ENCODE peak calls at places on chromosome 1, in seven cellular contexts. One of them, this sample, is unnamed.

GRCh38 chr1:180623579-180624347 is 8.1 kb upstream of the XPR1 start:
- DNase-seq in astrocyte of the spinal cord: peak; percentile 32
- DNase-seq in kidney epithelial cell: no peak
- DNase-seq in esophagus squamous epithelium: no peak
- DNase-seq in psoas muscle: no peak
- DNase-seq in fibroblast of pulmonary artery: peak; percentile 59
- DNase-seq in GM12864: no peak
- DNase-seq in this sample: no peak

GRCh38 chr1:167861664-167862381 is 52.1 kb downstream of the ADCY10 start:
- DNase-seq in astrocyte of the spinal cord: no peak
- DNase-seq in kidney epithelial cell: no peak
- DNase-seq in esophagus squamous epithelium: no peak
- DNase-seq in psoas muscle: no peak
- DNase-seq in fibroblast of pulmonary artery: no peak
- DNase-seq in GM12864: no peak
- DNase-seq in this sample: no peak

GRCh38 chr1:183569141-183569540 is 21.1 kb downstream of the NCF2 start:
- DNase-seq in astrocyte of the spinal cord: peak; percentile 32
- DNase-seq in kidney epithelial cell: peak; percentile 60
- DNase-seq in esophagus squamous epithelium: no peak
- DNase-seq in psoas muscle: no peak
- DNase-seq in fibroblast of pulmonary artery: no peak
- DNase-seq in GM12864: no peak
- DNase-seq in this sample: peak; percentile 73

GRCh38 chr1:67861856-67862516 is 28.7 kb upstream of the GNG12 start:
- DNase-seq in astrocyte of the spinal cord: no peak
- DNase-seq in kidney epithelial cell: no peak
- DNase-seq in esophagus squamous epithelium: no peak
- DNase-seq in psoas muscle: no peak
- DNase-seq in fibroblast of pulmonary artery: no peak
- DNase-seq in GM12864: no peak
- DNase-seq in this sample: no peak

GRCh38 chr1:212040629-212041028 is 5.1 kb downstream of the DTL start:
- DNase-seq in astrocyte of the spinal cord: no peak
- DNase-seq in kidney epithelial cell: no peak
- DNase-seq in esophagus squamous epithelium: no peak
- DNase-seq in psoas muscle: no peak
- DNase-seq in fibroblast of pulmonary artery: no peak
- DNase-seq in GM12864: no peak
- DNase-seq in this sample: no peak

GRCh38 chr1:38392866-38393265 is 346.3 kb upstream of the POU3F1 start:
- DNase-seq in astrocyte of the spinal cord: no peak
- DNase-seq in kidney epithelial cell: no peak
- DNase-seq in esophagus squamous epithelium: no peak
- DNase-seq in psoas muscle: no peak
- DNase-seq in fibroblast of pulmonary artery: no peak
- DNase-seq in GM12864: no peak
- DNase-seq in this sample: no peak

GRCh38 chr1:55965981-55966461 is 613.3 kb downstream of the PLPP3 start:
- DNase-seq in astrocyte of the spinal cord: peak; percentile 78
- DNase-seq in kidney epithelial cell: peak; percentile 61
- DNase-seq in esophagus squamous epithelium: no peak
- DNase-seq in psoas muscle: no peak
- DNase-seq in fibroblast of pulmonary artery: no peak
- DNase-seq in GM12864: no peak
- DNase-seq in this sample: no peak

GRCh38 chr1:206937437-206937836 is 8.8 kb downstream of the PIGR start:
- DNase-seq in astrocyte of the spinal cord: no peak
- DNase-seq in kidney epithelial cell: no peak
- DNase-seq in esophagus squamous epithelium: no peak
- DNase-seq in psoas muscle: no peak
- DNase-seq in fibroblast of pulmonary artery: no peak
- DNase-seq in GM12864: no peak
- DNase-seq in this sample: no peak

GRCh38 chr1:12518956-12519707 is 98.9 kb downstream of the DHRS3 start:
- DNase-seq in astrocyte of the spinal cord: peak; percentile 78
- DNase-seq in kidney epithelial cell: peak; percentile 26
- DNase-seq in esophagus squamous epithelium: no peak
- DNase-seq in psoas muscle: peak; percentile 90
- DNase-seq in fibroblast of pulmonary artery: peak; percentile 55
- DNase-seq in GM12864: no peak
- DNase-seq in this sample: no peak

GRCh38 chr1:85366391-85366790 is 90.0 kb upstream of the BCL10 start:
- DNase-seq in astrocyte of the spinal cord: peak; percentile 84
- DNase-seq in kidney epithelial cell: no peak
- DNase-seq in esophagus squamous epithelium: no peak
- DNase-seq in psoas muscle: no peak
- DNase-seq in fibroblast of pulmonary artery: peak; percentile 90
- DNase-seq in GM12864: no peak
- DNase-seq in this sample: peak; percentile 4

GRCh38 chr1:33047839-33048305 is 11.2 kb upstream of the AK2 start:
- DNase-seq in astrocyte of the spinal cord: no peak
- DNase-seq in kidney epithelial cell: no peak
- DNase-seq in esophagus squamous epithelium: no peak
- DNase-seq in psoas muscle: no peak
- DNase-seq in fibroblast of pulmonary artery: peak; percentile 27
- DNase-seq in GM12864: no peak
- DNase-seq in this sample: peak; percentile 50

GRCh38 chr1:107378602-107379265 is 237.9 kb downstream of the NTNG1 start:
- DNase-seq in astrocyte of the spinal cord: no peak
- DNase-seq in kidney epithelial cell: peak; percentile 31
- DNase-seq in esophagus squamous epithelium: no peak
- DNase-seq in psoas muscle: no peak
- DNase-seq in fibroblast of pulmonary artery: no peak
- DNase-seq in GM12864: no peak
- DNase-seq in this sample: no peak

GRCh38 chr1:107532318-107532717 is 391.5 kb downstream of the NTNG1 start:
- DNase-seq in astrocyte of the spinal cord: no peak
- DNase-seq in kidney epithelial cell: no peak
- DNase-seq in esophagus squamous epithelium: no peak
- DNase-seq in psoas muscle: no peak
- DNase-seq in fibroblast of pulmonary artery: no peak
- DNase-seq in GM12864: no peak
- DNase-seq in this sample: no peak

GRCh38 chr1:45327644-45328515 is 1.2 kb downstream of the HPDL start:
- DNase-seq in astrocyte of the spinal cord: no peak
- DNase-seq in kidney epithelial cell: no peak
- DNase-seq in esophagus squamous epithelium: no peak
- DNase-seq in psoas muscle: no peak
- DNase-seq in fibroblast of pulmonary artery: no peak
- DNase-seq in GM12864: no peak
- DNase-seq in this sample: no peak

GRCh38 chr1:45322486-45323040 is 4.1 kb upstream of the HPDL start:
- DNase-seq in astrocyte of the spinal cord: no peak
- DNase-seq in kidney epithelial cell: no peak
- DNase-seq in esophagus squamous epithelium: no peak
- DNase-seq in psoas muscle: no peak
- DNase-seq in fibroblast of pulmonary artery: no peak
- DNase-seq in GM12864: no peak
- DNase-seq in this sample: no peak

GRCh38 chr1:45328680-45329079 is 2.0 kb downstream of the HPDL start:
- DNase-seq in astrocyte of the spinal cord: no peak
- DNase-seq in kidney epithelial cell: no peak
- DNase-seq in esophagus squamous epithelium: no peak
- DNase-seq in psoas muscle: no peak
- DNase-seq in fibroblast of pulmonary artery: no peak
- DNase-seq in GM12864: no peak
- DNase-seq in this sample: no peak

GRCh38 chr1:45326627-45327591 is at the start of gene HPDL:
- DNase-seq in astrocyte of the spinal cord: peak; percentile 42
- DNase-seq in kidney epithelial cell: no peak
- DNase-seq in esophagus squamous epithelium: no peak
- DNase-seq in psoas muscle: peak; percentile 82
- DNase-seq in fibroblast of pulmonary artery: peak; percentile 50
- DNase-seq in GM12864: peak; percentile 45
- DNase-seq in this sample: no peak

DNA sequence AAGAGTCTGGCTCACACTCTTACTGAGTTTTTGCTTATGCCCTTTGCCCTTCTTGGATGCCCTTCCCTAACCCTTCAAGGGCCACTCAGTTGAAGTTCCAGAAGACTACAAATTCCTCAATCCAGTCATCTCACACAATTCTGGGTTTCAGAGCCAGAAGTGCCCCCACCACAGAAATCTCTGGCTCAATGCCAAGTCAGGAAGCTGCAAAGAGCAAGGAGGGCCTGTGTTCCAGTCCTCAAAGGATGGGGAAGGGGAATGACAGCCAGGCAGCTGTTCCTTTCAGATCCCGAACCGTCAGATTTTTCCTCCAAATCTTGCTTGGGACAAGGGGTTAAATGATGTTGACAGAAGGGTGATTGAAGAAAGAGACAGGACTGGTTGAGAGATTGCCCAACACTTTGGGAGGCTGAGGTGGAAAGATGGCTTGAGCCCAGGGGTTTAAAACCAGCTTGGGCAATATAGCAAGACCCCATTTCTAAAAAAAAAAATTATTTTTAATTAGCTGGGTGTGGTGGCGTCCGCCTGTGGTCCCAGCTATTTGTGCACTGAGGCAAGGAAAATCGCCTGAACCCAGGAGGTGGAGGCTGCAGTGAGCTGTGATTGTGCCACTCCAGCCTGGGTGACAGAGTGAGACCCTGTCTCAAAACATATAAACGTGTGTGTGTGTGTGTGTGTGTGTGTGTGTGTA is 734 bp upstream of the HPDL start:
- DNase-seq in astrocyte of the spinal cord: no peak
- DNase-seq in kidney epithelial cell: no peak
- DNase-seq in esophagus squamous epithelium: no peak
- DNase-seq in psoas muscle: no peak
- DNase-seq in fibroblast of pulmonary artery: peak; percentile 17
- DNase-seq in GM12864: no peak
- DNase-seq in this sample: no peak
- H3K4me3 ChIP-seq in astrocyte of the spinal cord: peak overlapping the region; percentile 53
- H3K4me3 ChIP-seq in kidney epithelial cell: no peak overlapping the region
- H3K4me3 ChIP-seq in esophagus squamous epithelium: peak overlapping the region; percentile 60
- H3K4me3 ChIP-seq in psoas muscle: no peak overlapping the region
- H3K4me3 ChIP-seq in fibroblast of pulmonary artery: peak overlapping the region; percentile 54
- H3K4me3 ChIP-seq in GM12864: peak overlapping the region; percentile 78
- H3K4me3 ChIP-seq in this sample: no peak overlapping the region

GRCh38 chr1:39638965-39639332 is 494 bp downstream of the HEYL start:
- DNase-seq in astrocyte of the spinal cord: no peak
- DNase-seq in kidney epithelial cell: no peak
- DNase-seq in esophagus squamous epithelium: no peak
- DNase-seq in psoas muscle: no peak
- DNase-seq in fibroblast of pulmonary artery: no peak
- DNase-seq in GM12864: no peak
- DNase-seq in this sample: no peak
- H3K4me3 ChIP-seq in astrocyte of the spinal cord: no peak overlapping the region
- H3K4me3 ChIP-seq in kidney epithelial cell: peak overlapping the region; percentile 30
- H3K4me3 ChIP-seq in esophagus squamous epithelium: peak overlapping the region; percentile 30
- H3K4me3 ChIP-seq in psoas muscle: peak overlapping the region; percentile 70
- H3K4me3 ChIP-seq in fibroblast of pulmonary artery: peak overlapping the region; percentile 25
- H3K4me3 ChIP-seq in GM12864: peak overlapping the region; percentile 41
- H3K4me3 ChIP-seq in this sample: no peak overlapping the region

GRCh38 chr1:30449428-30450147 is 273.8 kb downstream of the MATN1 start:
- DNase-seq in astrocyte of the spinal cord: no peak
- DNase-seq in kidney epithelial cell: no peak
- DNase-seq in esophagus squamous epithelium: no peak
- DNase-seq in psoas muscle: no peak
- DNase-seq in fibroblast of pulmonary artery: no peak
- DNase-seq in GM12864: no peak
- DNase-seq in this sample: no peak
- H3K4me3 ChIP-seq in astrocyte of the spinal cord: no peak overlapping the region
- H3K4me3 ChIP-seq in kidney epithelial cell: no peak overlapping the region
- H3K4me3 ChIP-seq in esophagus squamous epithelium: no peak overlapping the region
- H3K4me3 ChIP-seq in psoas muscle: no peak overlapping the region
- H3K4me3 ChIP-seq in fibroblast of pulmonary artery: no peak overlapping the region
- H3K4me3 ChIP-seq in GM12864: no peak overlapping the region
- H3K4me3 ChIP-seq in this sample: no peak overlapping the region

GRCh38 chr1:205748398-205749093 is 1.4 kb downstream of the NUCKS1 start:
- DNase-seq in astrocyte of the spinal cord: peak; percentile 54
- DNase-seq in kidney epithelial cell: no peak
- DNase-seq in esophagus squamous epithelium: no peak
- DNase-seq in psoas muscle: no peak
- DNase-seq in fibroblast of pulmonary artery: peak; percentile 94
- DNase-seq in GM12864: peak; percentile 30
- DNase-seq in this sample: peak; percentile 52

GRCh38 chr1:205744403-205744802 is 5.6 kb downstream of the NUCKS1 start:
- DNase-seq in astrocyte of the spinal cord: no peak
- DNase-seq in kidney epithelial cell: no peak
- DNase-seq in esophagus squamous epithelium: no peak
- DNase-seq in psoas muscle: no peak
- DNase-seq in fibroblast of pulmonary artery: no peak
- DNase-seq in GM12864: no peak
- DNase-seq in this sample: no peak

GRCh38 chr1:205743977-205744376 is 6.0 kb downstream of the NUCKS1 start:
- DNase-seq in astrocyte of the spinal cord: no peak
- DNase-seq in kidney epithelial cell: no peak
- DNase-seq in esophagus squamous epithelium: no peak
- DNase-seq in psoas muscle: no peak
- DNase-seq in fibroblast of pulmonary artery: no peak
- DNase-seq in GM12864: no peak
- DNase-seq in this sample: no peak

GRCh38 chr1:205749094-205749825 is 722 bp downstream of the NUCKS1 start:
- DNase-seq in astrocyte of the spinal cord: peak; percentile 98
- DNase-seq in kidney epithelial cell: peak; percentile 63
- DNase-seq in esophagus squamous epithelium: peak; percentile 36
- DNase-seq in psoas muscle: peak; percentile 96
- DNase-seq in fibroblast of pulmonary artery: peak; percentile 97
- DNase-seq in GM12864: peak; percentile 73
- DNase-seq in this sample: peak; percentile 90

GRCh38 chr1:205746757-205747412 is 3.1 kb downstream of the NUCKS1 start:
- DNase-seq in astrocyte of the spinal cord: no peak
- DNase-seq in kidney epithelial cell: no peak
- DNase-seq in esophagus squamous epithelium: no peak
- DNase-seq in psoas muscle: no peak
- DNase-seq in fibroblast of pulmonary artery: no peak
- DNase-seq in GM12864: no peak
- DNase-seq in this sample: no peak
- H3K4me3 ChIP-seq in astrocyte of the spinal cord: no peak overlapping the region
- H3K4me3 ChIP-seq in kidney epithelial cell: peak overlapping the region; percentile 10
- H3K4me3 ChIP-seq in esophagus squamous epithelium: no peak overlapping the region
- H3K4me3 ChIP-seq in psoas muscle: peak overlapping the region; percentile 77
- H3K4me3 ChIP-seq in fibroblast of pulmonary artery: peak overlapping the region; percentile 18
- H3K4me3 ChIP-seq in GM12864: peak overlapping the region; percentile 38
- H3K4me3 ChIP-seq in this sample: no peak overlapping the region

GRCh38 chr1:165598676-165599059 is 32.4 kb upstream of the MGST3 start:
- DNase-seq in astrocyte of the spinal cord: no peak
- DNase-seq in kidney epithelial cell: no peak
- DNase-seq in esophagus squamous epithelium: no peak
- DNase-seq in psoas muscle: no peak
- DNase-seq in fibroblast of pulmonary artery: no peak
- DNase-seq in GM12864: no peak
- DNase-seq in this sample: no peak

GRCh38 chr1:165597883-165598675 is 33.0 kb upstream of the MGST3 start:
- DNase-seq in astrocyte of the spinal cord: peak; percentile 98
- DNase-seq in kidney epithelial cell: peak; percentile 89
- DNase-seq in esophagus squamous epithelium: peak; percentile 81
- DNase-seq in psoas muscle: peak; percentile 96
- DNase-seq in fibroblast of pulmonary artery: peak; percentile 96
- DNase-seq in GM12864: peak; percentile 93
- DNase-seq in this sample: peak; percentile 98

GRCh38 chr1:165595561-165595960 is 35.5 kb upstream of the MGST3 start:
- DNase-seq in astrocyte of the spinal cord: peak; percentile 38
- DNase-seq in kidney epithelial cell: no peak
- DNase-seq in esophagus squamous epithelium: no peak
- DNase-seq in psoas muscle: no peak
- DNase-seq in fibroblast of pulmonary artery: peak; percentile 27
- DNase-seq in GM12864: no peak
- DNase-seq in this sample: no peak

GRCh38 chr1:165592945-165593823 is 37.9 kb upstream of the MGST3 start:
- DNase-seq in astrocyte of the spinal cord: peak; percentile 79
- DNase-seq in kidney epithelial cell: peak; percentile 28
- DNase-seq in esophagus squamous epithelium: no peak
- DNase-seq in psoas muscle: peak; percentile 61
- DNase-seq in fibroblast of pulmonary artery: peak; percentile 89
- DNase-seq in GM12864: peak; percentile 51
- DNase-seq in this sample: peak; percentile 96
- H3K4me3 ChIP-seq in astrocyte of the spinal cord: no peak overlapping the region
- H3K4me3 ChIP-seq in kidney epithelial cell: no peak overlapping the region
- H3K4me3 ChIP-seq in esophagus squamous epithelium: no peak overlapping the region
- H3K4me3 ChIP-seq in psoas muscle: no peak overlapping the region
- H3K4me3 ChIP-seq in fibroblast of pulmonary artery: no peak overlapping the region
- H3K4me3 ChIP-seq in GM12864: no peak overlapping the region
- H3K4me3 ChIP-seq in this sample: no peak overlapping the region